ENCODE peak calls at places on chromosomes 3 and 15, in four cellular contexts. Q, O, F and C are unnamed samples.

GRCh38 chr15:83747050-83747717 is 93.3 kb downstream of the ADAMTSL3 start:
- DNase-seq in Q (peak; percentile 8), O (no peak), F (no peak), C (no peak)

GRCh38 chr3:39404943-39405686 is 1.4 kb upstream of the RPSA start:
- DNase-seq in Q (no peak), O (no peak), F (no peak), C (no peak)

GRCh38 chr3:170751894-170752283 is 118.1 kb downstream of the RPL22L1 start:
- DNase-seq in Q (peak; percentile 55), O (no peak), F (no peak), C (no peak)

GRCh38 chr15:79060175-79060574 is 30.4 kb downstream of the RASGRF1 start:
- DNase-seq in O (no peak), F (no peak), Q (no peak), C (no peak)

GRCh38 chr3:183193762-183194701 is 31.5 kb upstream of the LAMP3 start:
- DNase-seq in O (no peak), Q (no peak), F (no peak), C (no peak)

GRCh38 chr3:23501201-23501824 is 298.2 kb downstream of the UBE2E2 start:
- DNase-seq in O (no peak), Q (peak; percentile 3), F (no peak), C (no peak)

GRCh38 chr15:86231864-86232801 is 152.5 kb downstream of the AGBL1 start:
- DNase-seq in Q (peak; percentile 27), F (peak; percentile 37), O (peak; percentile 7), C (peak; percentile 30)

GRCh38 chr15:65653781-65654521 is 32.2 kb downstream of the SLC24A1 start:
- DNase-seq in O (no peak), Q (peak; percentile 28), F (no peak), C (no peak)

GRCh38 chr3:53103566-53104296 is 26.5 kb downstream of the RFT1 start:
- DNase-seq in Q (peak; percentile 19), F (no peak), O (no peak), C (no peak)

GRCh38 chr3:59605318-59605717 is 555.5 kb upstream of the CFAP20DC start:
- DNase-seq in Q (no peak), F (no peak), O (no peak), C (no peak)

GRCh38 chr15:77495806-77496589 is 75.3 kb downstream of the HMG20A start:
- DNase-seq in Q (peak; percentile 63), O (no peak), F (no peak), C (no peak)

GRCh38 chr3:128354788-128355548 is 111.7 kb downstream of the DNAJB8 start:
- DNase-seq in F (no peak), O (no peak), Q (no peak), C (no peak)

GRCh38 chr3:157375342-157375986 is 61.2 kb upstream of the PTX3 start:
- DNase-seq in O (no peak), Q (no peak), F (no peak), C (no peak)

GRCh38 chr15:42921049-42921731 is 612 bp upstream of the TTBK2 start:
- DNase-seq in F (peak; percentile 40), Q (peak; percentile 67), O (peak; percentile 30), C (peak; percentile 17)

DNA sequence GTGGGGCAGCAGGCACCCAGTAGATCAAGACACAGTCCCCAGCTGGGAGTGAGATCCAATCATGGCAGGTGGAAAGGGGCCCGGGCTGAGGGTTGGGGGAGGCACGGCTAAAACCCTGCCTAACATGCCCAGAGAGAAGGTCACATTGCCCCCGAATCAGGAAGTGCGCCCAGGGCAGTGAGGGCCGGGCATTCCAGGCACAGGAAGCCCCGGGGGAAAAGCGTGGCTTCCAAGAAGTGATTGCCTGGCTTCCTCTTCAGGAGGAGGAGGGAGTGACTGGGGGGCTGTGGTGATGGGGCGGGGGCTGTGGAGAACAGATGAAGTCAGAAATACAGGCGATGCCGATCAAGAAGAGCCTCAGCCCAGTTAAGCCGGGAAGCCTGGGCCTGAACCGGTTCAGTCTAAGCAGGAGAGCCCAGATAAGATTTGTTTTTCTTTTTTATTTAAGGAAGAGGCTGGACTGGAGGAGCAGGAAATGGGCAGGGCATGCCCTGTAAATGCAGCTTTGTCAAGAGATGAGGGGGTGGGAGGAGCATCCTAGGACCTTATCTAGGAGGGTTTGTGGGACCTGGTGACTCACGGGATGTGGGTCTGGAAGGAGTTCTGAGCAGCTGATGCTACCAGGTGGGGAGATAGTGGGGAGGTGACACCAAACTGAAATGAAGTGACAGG is 83.9 kb downstream of the CHSY1 start:
- DNase-seq in O (peak; percentile 13), Q (peak; percentile 71), F (no peak), C (no peak)
- H3K4me1 ChIP-seq in O (peaks cover 17% of the 10 kb centered on the region), Q (peaks cover 30% of the 10 kb centered on the region), F (no peaks in the 10 kb centered on the region), C (peaks cover 11% of the 10 kb centered on the region)

GRCh38 chr3:196149922-196150321 is 61.3 kb downstream of the ZDHHC19 start:
- DNase-seq in Q (no peak), F (no peak), O (no peak), C (no peak)
- H3K4me1 ChIP-seq in Q (no peaks in the 10 kb centered on the region), F (no peaks in the 10 kb centered on the region), O (no peaks in the 10 kb centered on the region), C (peaks cover 4% of the 10 kb centered on the region)

DNA sequence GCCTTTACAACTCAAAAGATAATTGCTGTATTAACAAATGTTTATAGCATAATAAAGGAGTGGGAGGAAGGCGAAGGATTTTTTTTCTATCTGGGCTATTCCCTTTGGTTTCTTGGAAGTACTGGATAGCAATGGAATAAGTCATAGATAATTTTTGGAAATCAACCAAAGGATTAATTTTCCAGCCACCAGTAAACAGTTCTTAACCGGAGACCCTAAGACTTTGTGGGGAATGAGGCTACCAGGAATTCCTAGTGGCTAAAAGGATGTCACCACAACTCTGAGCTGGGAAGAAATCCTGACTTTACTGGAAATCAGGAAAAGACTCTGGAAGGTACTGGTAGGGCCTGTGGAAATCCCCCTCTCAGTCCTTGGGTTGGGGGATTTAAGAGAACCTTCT is 138.4 kb upstream of the RARB start:
- DNase-seq in F (no peak), Q (no peak), O (no peak), C (no peak)
- H3K4me1 ChIP-seq in F (no peaks in the 10 kb centered on the region), Q (no peaks in the 10 kb centered on the region), O (no peaks in the 10 kb centered on the region), C (no peaks in the 10 kb centered on the region)

DNA sequence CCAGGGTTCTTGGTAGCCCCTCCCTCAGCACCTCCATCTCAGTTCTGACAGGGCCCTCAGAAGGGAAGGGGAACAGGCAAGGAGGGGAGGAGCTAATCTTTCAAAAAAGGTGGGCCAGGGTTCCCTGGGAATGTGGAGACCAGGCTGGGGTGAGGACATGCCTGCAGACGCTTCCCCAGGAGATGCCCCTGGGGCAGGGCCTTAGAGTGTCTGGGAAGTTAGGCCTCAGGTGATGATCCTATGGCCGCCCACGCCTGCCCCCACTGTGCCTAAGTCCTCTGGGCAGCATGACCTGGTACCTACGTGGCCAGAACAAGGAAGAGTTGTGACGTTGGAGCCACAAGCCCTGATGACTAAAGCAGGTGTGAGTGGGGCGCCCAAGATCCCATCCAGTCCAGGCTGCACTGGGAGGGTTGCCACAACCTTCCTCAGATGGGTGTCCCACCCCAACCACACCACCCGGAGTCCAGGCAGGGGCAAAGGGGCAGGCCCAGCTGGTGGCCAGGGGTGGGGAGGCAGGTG is 3.9 kb upstream of the SEMA3B start:
- DNase-seq in F (no peak), O (no peak), Q (no peak), C (no peak)
- H3K4me1 ChIP-seq in F (no peaks in the 10 kb centered on the region), O (no peaks in the 10 kb centered on the region), Q (peaks cover 37% of the 10 kb centered on the region), C (peaks cover 5% of the 10 kb centered on the region)

GRCh38 chr3:37907371-37907770 is 45.7 kb downstream of the CTDSPL start:
- DNase-seq in O (no peak), F (peak; percentile 31), Q (no peak), C (no peak)
- H3K4me1 ChIP-seq in O (peaks cover 17% of the 10 kb centered on the region), F (peaks cover 77% of the 10 kb centered on the region), Q (peaks cover 31% of the 10 kb centered on the region), C (peaks cover 5% of the 10 kb centered on the region)

DNA sequence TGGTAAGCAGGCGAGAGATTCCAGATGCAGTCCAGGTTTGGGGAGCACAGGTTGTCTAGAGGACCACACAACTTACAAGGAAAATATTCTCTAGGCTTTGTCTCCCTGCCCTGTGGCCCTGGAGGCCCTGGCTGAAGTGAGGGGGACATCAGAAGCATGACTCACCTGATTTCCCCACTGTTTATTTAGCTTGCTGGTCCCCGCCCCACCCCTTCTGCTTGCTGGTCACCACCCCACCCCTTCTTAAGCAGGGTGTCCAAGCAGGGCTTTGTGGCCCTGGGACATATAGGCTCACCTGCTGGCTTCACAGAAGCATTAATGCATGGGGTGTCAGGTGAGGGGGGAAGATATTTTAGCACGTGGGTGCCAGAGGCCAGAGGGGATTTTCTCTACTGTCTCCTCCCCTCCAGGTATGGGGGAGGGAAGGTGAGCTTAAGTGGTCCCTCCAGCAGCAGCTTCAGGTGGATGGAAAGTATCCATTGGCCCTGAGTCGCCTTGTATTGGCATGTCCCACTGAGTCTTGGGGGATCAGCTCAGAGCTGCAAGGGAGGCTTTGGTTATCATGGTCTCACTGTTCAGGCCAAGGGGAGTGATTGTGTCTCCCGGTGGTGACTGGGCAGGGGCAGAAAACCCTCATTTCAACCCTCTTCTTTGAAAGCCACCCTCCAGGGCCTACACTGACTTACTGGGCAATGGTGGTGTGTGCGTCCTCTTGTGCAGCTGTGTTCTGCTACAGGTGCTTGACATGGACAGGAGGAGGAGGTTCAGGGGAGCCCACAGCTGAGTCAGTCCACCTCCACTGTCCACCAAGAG is 49.8 kb downstream of the GASK1A start:
- DNase-seq in O (no peak), F (no peak), Q (no peak), C (no peak)
- H3K4me1 ChIP-seq in O (peaks cover 23% of the 10 kb centered on the region), F (no peaks in the 10 kb centered on the region), Q (no peaks in the 10 kb centered on the region), C (peaks cover 17% of the 10 kb centered on the region)

GRCh38 chr3:123380261-123380660 is 68.6 kb downstream of the ADCY5 start:
- DNase-seq in F (no peak), Q (no peak), O (no peak), C (no peak)

GRCh38 chr3:123376451-123377172 is 72.3 kb downstream of the ADCY5 start:
- DNase-seq in F (no peak), Q (no peak), O (no peak), C (no peak)

GRCh38 chr3:123378409-123378915 is 70.4 kb downstream of the ADCY5 start:
- DNase-seq in O (no peak), Q (no peak), F (no peak), C (no peak)

GRCh38 chr3:123377173-123377740 is 71.6 kb downstream of the ADCY5 start:
- DNase-seq in Q (no peak), F (no peak), O (no peak), C (no peak)

GRCh38 chr3:123379041-123379830 is 69.7 kb downstream of the ADCY5 start:
- DNase-seq in F (no peak), O (no peak), Q (no peak), C (no peak)
- H3K4me1 ChIP-seq in F (no peaks in the 10 kb centered on the region), O (no peaks in the 10 kb centered on the region), Q (no peaks in the 10 kb centered on the region), C (no peaks in the 10 kb centered on the region)

GRCh38 chr15:25789206-25789605 is 73.9 kb downstream of the ATP10A start:
- DNase-seq in Q (peak; percentile 78), F (no peak), O (no peak), C (no peak)
- H3K4me1 ChIP-seq in Q (peaks cover 68% of the 10 kb centered on the region), F (peaks cover 38% of the 10 kb centered on the region), O (peaks cover 7% of the 10 kb centered on the region), C (no peaks in the 10 kb centered on the region)

DNA sequence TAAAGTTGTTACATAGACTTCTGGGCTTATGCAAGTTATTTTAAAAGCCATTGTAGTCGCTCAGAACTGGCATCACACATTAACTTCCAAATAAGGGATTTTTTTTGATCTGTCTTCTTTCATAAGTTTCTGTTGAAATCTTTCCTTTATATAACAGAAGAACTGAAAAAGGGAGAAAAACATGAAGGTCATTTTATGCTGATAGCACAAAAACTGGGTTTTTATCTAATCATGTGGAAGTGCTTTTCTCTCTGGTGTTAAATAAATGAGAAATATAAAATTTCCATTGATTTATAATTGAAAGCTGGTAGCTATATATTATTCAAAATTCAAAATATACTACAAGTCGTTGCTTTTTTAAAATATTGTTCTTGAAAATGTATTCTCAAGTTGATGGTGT is 258.4 kb upstream of the ZPLD1 start:
- DNase-seq in F (no peak), Q (no peak), O (no peak), C (no peak)
- H3K4me1 ChIP-seq in F (no peaks in the 10 kb centered on the region), Q (peaks cover 37% of the 10 kb centered on the region), O (peaks cover 6% of the 10 kb centered on the region), C (peaks cover 12% of the 10 kb centered on the region)